ENCODE peak calls at places on chromosome 17, in seven cellular contexts. One of them, this sample, is unnamed.

GRCh38 chr17:9676084-9676483 is 30.8 kb downstream of the USP43 start:
- DNase-seq in HuH-7: no peak
- DNase-seq in thoracic aorta: no peak
- DNase-seq in Ammon's horn: no peak
- DNase-seq in iris pigment epithelial cell: no peak
- DNase-seq in T-cell: no peak
- DNase-seq in activated CD8-positive, alpha-beta T cell treated with anti-CD3 and anti-CD28 coated beads for 36 hours: no peak
- DNase-seq in this sample: no peak

GRCh38 chr17:79648181-79648831 is 37.5 kb upstream of the RBFOX3 start:
- DNase-seq in activated CD8-positive, alpha-beta T cell treated with anti-CD3 and anti-CD28 coated beads for 36 hours: no peak
- DNase-seq in iris pigment epithelial cell: no peak
- DNase-seq in T-cell: peak; percentile 9
- DNase-seq in Ammon's horn: no peak
- DNase-seq in thoracic aorta: no peak
- DNase-seq in HuH-7: no peak
- DNase-seq in this sample: no peak

GRCh38 chr17:48575066-48575582 is 3.0 kb downstream of the HOXB4 start:
- DNase-seq in iris pigment epithelial cell: no peak
- DNase-seq in T-cell: no peak
- DNase-seq in Ammon's horn: no peak
- DNase-seq in thoracic aorta: no peak
- DNase-seq in HuH-7: no peak
- DNase-seq in activated CD8-positive, alpha-beta T cell treated with anti-CD3 and anti-CD28 coated beads for 36 hours: no peak
- DNase-seq in this sample: no peak

GRCh38 chr17:67068999-67069398 is 24.6 kb downstream of the CACNG1 start:
- DNase-seq in iris pigment epithelial cell: no peak
- DNase-seq in activated CD8-positive, alpha-beta T cell treated with anti-CD3 and anti-CD28 coated beads for 36 hours: no peak
- DNase-seq in thoracic aorta: no peak
- DNase-seq in T-cell: no peak
- DNase-seq in HuH-7: no peak
- DNase-seq in Ammon's horn: no peak
- DNase-seq in this sample: no peak

GRCh38 chr17:1041746-1042145 is 44.8 kb downstream of the TIMM22 start:
- DNase-seq in T-cell: no peak
- DNase-seq in thoracic aorta: no peak
- DNase-seq in activated CD8-positive, alpha-beta T cell treated with anti-CD3 and anti-CD28 coated beads for 36 hours: no peak
- DNase-seq in iris pigment epithelial cell: no peak
- DNase-seq in HuH-7: no peak
- DNase-seq in Ammon's horn: no peak
- DNase-seq in this sample: no peak

GRCh38 chr17:40854175-40854814 is 12.7 kb downstream of the KRT12 start:
- DNase-seq in HuH-7: no peak
- DNase-seq in iris pigment epithelial cell: peak; percentile 94
- DNase-seq in T-cell: no peak
- DNase-seq in thoracic aorta: no peak
- DNase-seq in activated CD8-positive, alpha-beta T cell treated with anti-CD3 and anti-CD28 coated beads for 36 hours: no peak
- DNase-seq in Ammon's horn: no peak
- DNase-seq in this sample: no peak

GRCh38 chr17:62840871-62841270 is 32.8 kb upstream of the MARCHF10 start:
- DNase-seq in iris pigment epithelial cell: no peak
- DNase-seq in T-cell: no peak
- DNase-seq in thoracic aorta: no peak
- DNase-seq in activated CD8-positive, alpha-beta T cell treated with anti-CD3 and anti-CD28 coated beads for 36 hours: no peak
- DNase-seq in HuH-7: no peak
- DNase-seq in Ammon's horn: no peak
- DNase-seq in this sample: no peak

GRCh38 chr17:47707056-47707791 is 13.3 kb downstream of the TBKBP1 start:
- DNase-seq in HuH-7: no peak
- DNase-seq in thoracic aorta: no peak
- DNase-seq in activated CD8-positive, alpha-beta T cell treated with anti-CD3 and anti-CD28 coated beads for 36 hours: no peak
- DNase-seq in T-cell: no peak
- DNase-seq in Ammon's horn: peak; percentile 69
- DNase-seq in iris pigment epithelial cell: no peak
- DNase-seq in this sample: no peak

GRCh38 chr17:17724307-17724921 is 43.2 kb downstream of the RAI1 start:
- DNase-seq in thoracic aorta: no peak
- DNase-seq in Ammon's horn: no peak
- DNase-seq in HuH-7: no peak
- DNase-seq in T-cell: no peak
- DNase-seq in iris pigment epithelial cell: peak; percentile 55
- DNase-seq in activated CD8-positive, alpha-beta T cell treated with anti-CD3 and anti-CD28 coated beads for 36 hours: peak; percentile 52
- DNase-seq in this sample: no peak

This sample was measured in naive thymus-derived CD8-positive, alpha-beta T cell.